ENCODE peak calls at places on chromosomes 4 and X, in seven cellular contexts. One of them, this sample, is unnamed.

GRCh38 chr4:78737951-78738350 is 38.2 kb upstream of the BMP2K start:
- DNase-seq in stimulated activated CD4-positive, alpha-beta T cell treated with anti-CD3 and anti-CD28 coated beads, Interleukin-15, amount 100 ng/mL, for 24 hours: no peak
- DNase-seq in uterus: no peak
- DNase-seq in stimulated activated naive B cell treated with anti-CD40 and anti-IgM and Interleukin-4, amounts not matched to agents 10 μg/mL and 1 μg/mL and 100 μg/mL, for 72 hours: no peak
- DNase-seq in kidney glomerular epithelial cell: no peak
- DNase-seq in ovary: no peak
- DNase-seq in EH: no peak
- DNase-seq in this sample: no peak

GRCh38 chr4:82623284-82623683 is 61.5 kb upstream of the TMEM150C start:
- DNase-seq in stimulated activated CD4-positive, alpha-beta T cell treated with anti-CD3 and anti-CD28 coated beads, Interleukin-15, amount 100 ng/mL, for 24 hours: no peak
- DNase-seq in uterus: no peak
- DNase-seq in stimulated activated naive B cell treated with anti-CD40 and anti-IgM and Interleukin-4, amounts not matched to agents 10 μg/mL and 1 μg/mL and 100 μg/mL, for 72 hours: no peak
- DNase-seq in kidney glomerular epithelial cell: no peak
- DNase-seq in ovary: no peak
- DNase-seq in EH: peak
- DNase-seq in this sample: no peak

GRCh38 chr4:95107635-95108034 is 349.9 kb downstream of the BMPR1B start:
- DNase-seq in stimulated activated CD4-positive, alpha-beta T cell treated with anti-CD3 and anti-CD28 coated beads, Interleukin-15, amount 100 ng/mL, for 24 hours: no peak
- DNase-seq in uterus: no peak
- DNase-seq in stimulated activated naive B cell treated with anti-CD40 and anti-IgM and Interleukin-4, amounts not matched to agents 10 μg/mL and 1 μg/mL and 100 μg/mL, for 72 hours: no peak
- DNase-seq in kidney glomerular epithelial cell: no peak
- DNase-seq in ovary: no peak
- DNase-seq in EH: no peak
- DNase-seq in this sample: peak

GRCh38 chr4:184950117-184950830 is 68.0 kb upstream of the HELT start:
- DNase-seq in stimulated activated CD4-positive, alpha-beta T cell treated with anti-CD3 and anti-CD28 coated beads, Interleukin-15, amount 100 ng/mL, for 24 hours: no peak
- DNase-seq in uterus: no peak
- DNase-seq in stimulated activated naive B cell treated with anti-CD40 and anti-IgM and Interleukin-4, amounts not matched to agents 10 μg/mL and 1 μg/mL and 100 μg/mL, for 72 hours: no peak
- DNase-seq in kidney glomerular epithelial cell: no peak
- DNase-seq in ovary: no peak
- DNase-seq in EH: no peak
- DNase-seq in this sample: no peak

GRCh38 chr4:915041-915474 is 17.1 kb downstream of the GAK start:
- DNase-seq in stimulated activated CD4-positive, alpha-beta T cell treated with anti-CD3 and anti-CD28 coated beads, Interleukin-15, amount 100 ng/mL, for 24 hours: no peak
- DNase-seq in uterus: no peak
- DNase-seq in stimulated activated naive B cell treated with anti-CD40 and anti-IgM and Interleukin-4, amounts not matched to agents 10 μg/mL and 1 μg/mL and 100 μg/mL, for 72 hours: no peak
- DNase-seq in kidney glomerular epithelial cell: no peak
- DNase-seq in ovary: no peak
- DNase-seq in EH: no peak
- DNase-seq in this sample: no peak

GRCh38 chr4:8525383-8526120 is 54.6 kb upstream of the GPR78 start:
- DNase-seq in stimulated activated CD4-positive, alpha-beta T cell treated with anti-CD3 and anti-CD28 coated beads, Interleukin-15, amount 100 ng/mL, for 24 hours: no peak
- DNase-seq in uterus: no peak
- DNase-seq in stimulated activated naive B cell treated with anti-CD40 and anti-IgM and Interleukin-4, amounts not matched to agents 10 μg/mL and 1 μg/mL and 100 μg/mL, for 72 hours: no peak
- DNase-seq in kidney glomerular epithelial cell: peak
- DNase-seq in ovary: peak
- DNase-seq in EH: peak
- DNase-seq in this sample: no peak

GRCh38 chr4:128812360-128812958 is 3.0 kb downstream of the JADE1 start:
- DNase-seq in stimulated activated CD4-positive, alpha-beta T cell treated with anti-CD3 and anti-CD28 coated beads, Interleukin-15, amount 100 ng/mL, for 24 hours: peak
- DNase-seq in uterus: no peak
- DNase-seq in stimulated activated naive B cell treated with anti-CD40 and anti-IgM and Interleukin-4, amounts not matched to agents 10 μg/mL and 1 μg/mL and 100 μg/mL, for 72 hours: no peak
- DNase-seq in kidney glomerular epithelial cell: peak
- DNase-seq in ovary: no peak
- DNase-seq in EH: peak
- DNase-seq in this sample: peak

GRCh38 chr4:647481-647880 is 22.1 kb downstream of the PDE6B start:
- DNase-seq in stimulated activated CD4-positive, alpha-beta T cell treated with anti-CD3 and anti-CD28 coated beads, Interleukin-15, amount 100 ng/mL, for 24 hours: no peak
- DNase-seq in uterus: no peak
- DNase-seq in stimulated activated naive B cell treated with anti-CD40 and anti-IgM and Interleukin-4, amounts not matched to agents 10 μg/mL and 1 μg/mL and 100 μg/mL, for 72 hours: no peak
- DNase-seq in kidney glomerular epithelial cell: no peak
- DNase-seq in ovary: no peak
- DNase-seq in EH: no peak
- DNase-seq in this sample: no peak

GRCh38 chrX:22758807-22759481 is 240.8 kb upstream of the DDX53 start:
- DNase-seq in stimulated activated CD4-positive, alpha-beta T cell treated with anti-CD3 and anti-CD28 coated beads, Interleukin-15, amount 100 ng/mL, for 24 hours: no peak
- DNase-seq in uterus: no peak
- DNase-seq in stimulated activated naive B cell treated with anti-CD40 and anti-IgM and Interleukin-4, amounts not matched to agents 10 μg/mL and 1 μg/mL and 100 μg/mL, for 72 hours: no peak
- DNase-seq in kidney glomerular epithelial cell: no peak
- DNase-seq in ovary: no peak
- DNase-seq in EH: no peak
- DNase-seq in this sample: no peak

GRCh38 chr4:153494562-153494961 is 28.4 kb downstream of the TMEM131L start:
- DNase-seq in stimulated activated CD4-positive, alpha-beta T cell treated with anti-CD3 and anti-CD28 coated beads, Interleukin-15, amount 100 ng/mL, for 24 hours: no peak
- DNase-seq in uterus: no peak
- DNase-seq in stimulated activated naive B cell treated with anti-CD40 and anti-IgM and Interleukin-4, amounts not matched to agents 10 μg/mL and 1 μg/mL and 100 μg/mL, for 72 hours: no peak
- DNase-seq in kidney glomerular epithelial cell: no peak
- DNase-seq in ovary: no peak
- DNase-seq in EH: no peak
- DNase-seq in this sample: no peak

GRCh38 chr4:3446631-3447320 is 5.0 kb downstream of the HGFAC start:
- DNase-seq in stimulated activated CD4-positive, alpha-beta T cell treated with anti-CD3 and anti-CD28 coated beads, Interleukin-15, amount 100 ng/mL, for 24 hours: no peak
- DNase-seq in uterus: no peak
- DNase-seq in stimulated activated naive B cell treated with anti-CD40 and anti-IgM and Interleukin-4, amounts not matched to agents 10 μg/mL and 1 μg/mL and 100 μg/mL, for 72 hours: no peak
- DNase-seq in kidney glomerular epithelial cell: no peak
- DNase-seq in ovary: peak
- DNase-seq in EH: no peak
- DNase-seq in this sample: no peak

GRCh38 chr4:155008389-155008788 is 200.0 kb upstream of the NPY2R start:
- DNase-seq in stimulated activated CD4-positive, alpha-beta T cell treated with anti-CD3 and anti-CD28 coated beads, Interleukin-15, amount 100 ng/mL, for 24 hours: no peak
- DNase-seq in uterus: no peak
- DNase-seq in stimulated activated naive B cell treated with anti-CD40 and anti-IgM and Interleukin-4, amounts not matched to agents 10 μg/mL and 1 μg/mL and 100 μg/mL, for 72 hours: no peak
- DNase-seq in kidney glomerular epithelial cell: no peak
- DNase-seq in ovary: no peak
- DNase-seq in EH: no peak
- DNase-seq in this sample: peak

GRCh38 chr4:243407-243806 is 61.9 kb downstream of the ZNF732 start:
- DNase-seq in stimulated activated CD4-positive, alpha-beta T cell treated with anti-CD3 and anti-CD28 coated beads, Interleukin-15, amount 100 ng/mL, for 24 hours: no peak
- DNase-seq in uterus: no peak
- DNase-seq in stimulated activated naive B cell treated with anti-CD40 and anti-IgM and Interleukin-4, amounts not matched to agents 10 μg/mL and 1 μg/mL and 100 μg/mL, for 72 hours: no peak
- DNase-seq in kidney glomerular epithelial cell: no peak
- DNase-seq in ovary: no peak
- DNase-seq in EH: no peak
- DNase-seq in this sample: no peak

GRCh38 chr4:151841107-151841506 is 80.3 kb upstream of the GATB start:
- DNase-seq in stimulated activated CD4-positive, alpha-beta T cell treated with anti-CD3 and anti-CD28 coated beads, Interleukin-15, amount 100 ng/mL, for 24 hours: no peak
- DNase-seq in uterus: no peak
- DNase-seq in stimulated activated naive B cell treated with anti-CD40 and anti-IgM and Interleukin-4, amounts not matched to agents 10 μg/mL and 1 μg/mL and 100 μg/mL, for 72 hours: no peak
- DNase-seq in kidney glomerular epithelial cell: no peak
- DNase-seq in ovary: no peak
- DNase-seq in EH: no peak
- DNase-seq in this sample: no peak

GRCh38 chr4:149980941-149981340 is 97.3 kb upstream of the DCLK2 start:
- DNase-seq in stimulated activated CD4-positive, alpha-beta T cell treated with anti-CD3 and anti-CD28 coated beads, Interleukin-15, amount 100 ng/mL, for 24 hours: peak
- DNase-seq in uterus: peak
- DNase-seq in stimulated activated naive B cell treated with anti-CD40 and anti-IgM and Interleukin-4, amounts not matched to agents 10 μg/mL and 1 μg/mL and 100 μg/mL, for 72 hours: peak
- DNase-seq in kidney glomerular epithelial cell: peak
- DNase-seq in ovary: peak
- DNase-seq in EH: peak
- DNase-seq in this sample: peak

GRCh38 chr4:13642576-13642975 is 15.1 kb upstream of the BOD1L1 start:
- DNase-seq in stimulated activated CD4-positive, alpha-beta T cell treated with anti-CD3 and anti-CD28 coated beads, Interleukin-15, amount 100 ng/mL, for 24 hours: no peak
- DNase-seq in uterus: peak
- DNase-seq in stimulated activated naive B cell treated with anti-CD40 and anti-IgM and Interleukin-4, amounts not matched to agents 10 μg/mL and 1 μg/mL and 100 μg/mL, for 72 hours: no peak
- DNase-seq in kidney glomerular epithelial cell: no peak
- DNase-seq in ovary: peak
- DNase-seq in EH: peak
- DNase-seq in this sample: no peak

GRCh38 chr4:99179178-99179577 is 35.1 kb upstream of the ADH4 start:
- DNase-seq in stimulated activated CD4-positive, alpha-beta T cell treated with anti-CD3 and anti-CD28 coated beads, Interleukin-15, amount 100 ng/mL, for 24 hours: no peak
- DNase-seq in uterus: no peak
- DNase-seq in stimulated activated naive B cell treated with anti-CD40 and anti-IgM and Interleukin-4, amounts not matched to agents 10 μg/mL and 1 μg/mL and 100 μg/mL, for 72 hours: no peak
- DNase-seq in kidney glomerular epithelial cell: no peak
- DNase-seq in ovary: no peak
- DNase-seq in EH: no peak
- DNase-seq in this sample: no peak

GRCh38 chr4:77007358-77008230 is 58.0 kb downstream of the SEPTIN11 start:
- DNase-seq in stimulated activated CD4-positive, alpha-beta T cell treated with anti-CD3 and anti-CD28 coated beads, Interleukin-15, amount 100 ng/mL, for 24 hours: peak
- DNase-seq in uterus: no peak
- DNase-seq in stimulated activated naive B cell treated with anti-CD40 and anti-IgM and Interleukin-4, amounts not matched to agents 10 μg/mL and 1 μg/mL and 100 μg/mL, for 72 hours: peak
- DNase-seq in kidney glomerular epithelial cell: peak
- DNase-seq in ovary: no peak
- DNase-seq in EH: peak
- DNase-seq in this sample: peak

GRCh38 chrX:68999931-69000330 is 165.3 kb downstream of the PJA1 start:
- DNase-seq in stimulated activated CD4-positive, alpha-beta T cell treated with anti-CD3 and anti-CD28 coated beads, Interleukin-15, amount 100 ng/mL, for 24 hours: no peak
- DNase-seq in uterus: no peak
- DNase-seq in stimulated activated naive B cell treated with anti-CD40 and anti-IgM and Interleukin-4, amounts not matched to agents 10 μg/mL and 1 μg/mL and 100 μg/mL, for 72 hours: no peak
- DNase-seq in kidney glomerular epithelial cell: no peak
- DNase-seq in ovary: no peak
- DNase-seq in EH: no peak
- DNase-seq in this sample: no peak

GRCh38 chrX:3262906-3263305 is 83.5 kb downstream of the MXRA5 start:
- DNase-seq in stimulated activated CD4-positive, alpha-beta T cell treated with anti-CD3 and anti-CD28 coated beads, Interleukin-15, amount 100 ng/mL, for 24 hours: no peak
- DNase-seq in uterus: no peak
- DNase-seq in stimulated activated naive B cell treated with anti-CD40 and anti-IgM and Interleukin-4, amounts not matched to agents 10 μg/mL and 1 μg/mL and 100 μg/mL, for 72 hours: no peak
- DNase-seq in kidney glomerular epithelial cell: peak
- DNase-seq in ovary: no peak
- DNase-seq in EH: peak
- DNase-seq in this sample: peak

GRCh38 chr4:151627491-151627890 is 133.3 kb downstream of the GATB start:
- DNase-seq in stimulated activated CD4-positive, alpha-beta T cell treated with anti-CD3 and anti-CD28 coated beads, Interleukin-15, amount 100 ng/mL, for 24 hours: no peak
- DNase-seq in uterus: no peak
- DNase-seq in stimulated activated naive B cell treated with anti-CD40 and anti-IgM and Interleukin-4, amounts not matched to agents 10 μg/mL and 1 μg/mL and 100 μg/mL, for 72 hours: no peak
- DNase-seq in kidney glomerular epithelial cell: no peak
- DNase-seq in ovary: no peak
- DNase-seq in EH: peak
- DNase-seq in this sample: peak

This sample was measured in HCEC 1CT.